ENCODE peak calls at places on chromosomes 7 and 10, in ten cellular contexts. K is fibroblast of pulmonary artery; E is activated naive CD4-positive, alpha-beta T cell; A is smooth muscle cell of the brain vasculature; C is posterior cingulate gyrus; O is hypothalamus; I is amniotic stem cell; X is NCI-H1092 treated with DMSO at 0.1 percent for 48 hours; L is dermis microvascular lymphatic vessel endothelial cell; M is SW480. Q is an unnamed sample.

GRCh38 chr7:15558747-15559146 is 3.1 kb downstream of the AGMO start:
- DNase-seq in K (peak; percentile 14), E (no peak), A (no peak), C (no peak), O (no peak), I (no peak), X (no peak), L (no peak), M (no peak), Q (no peak)

GRCh38 chr10:11024596-11024995 is 6.9 kb downstream of the CELF2 start:
- DNase-seq in K (peak; percentile 90), E (no peak), A (no peak), C (no peak), O (no peak), I (no peak), X (no peak), L (no peak), M (no peak), Q (no peak)

GRCh38 chr7:82373890-82374289 is 69.7 kb downstream of the CACNA2D1 start:
- DNase-seq in K (no peak), E (no peak), A (no peak), C (no peak), O (no peak), I (no peak), X (no peak), L (no peak), M (no peak), Q (peak; percentile 45)

GRCh38 chr10:33139191-33139646 is 181.2 kb upstream of the ITGB1 start:
- DNase-seq in K (no peak), E (peak; percentile 8), A (no peak), C (no peak), O (no peak), I (no peak), X (no peak), L (no peak), M (peak; percentile 53), Q (peak; percentile 26)

GRCh38 chr7:54563329-54563916 is 21.2 kb downstream of the VSTM2A start:
- DNase-seq in K (no peak), E (no peak), A (no peak), C (no peak), O (no peak), I (no peak), X (peak; percentile 9), L (no peak), M (no peak), Q (no peak)

GRCh38 chr7:99000196-99000903 is 122.0 kb downstream of the TRRAP start:
- DNase-seq in K (no peak), E (no peak), A (no peak), C (no peak), O (no peak), I (no peak), X (no peak), L (no peak), M (no peak), Q (no peak)

GRCh38 chr7:33195264-33195663 is 65.9 kb downstream of the BBS9 start:
- DNase-seq in K (peak; percentile 79), E (no peak), A (peak; percentile 59), C (no peak), O (no peak), I (no peak), X (no peak), L (no peak), M (no peak), Q (no peak)

GRCh38 chr7:22094413-22095304 is 149.0 kb upstream of the CDCA7L start:
- DNase-seq in K (no peak), E (no peak), A (no peak), C (no peak), O (no peak), I (no peak), X (no peak), L (no peak), M (peak; percentile 15), Q (no peak)

GRCh38 chr7:137667633-137668387 is 179.0 kb downstream of the DGKI start:
- DNase-seq in K (peak; percentile 78), E (no peak), A (no peak), C (no peak), O (no peak), I (peak; percentile 72), X (no peak), L (no peak), M (no peak), Q (no peak)

GRCh38 chr7:30709549-30709948 is 27.3 kb upstream of the CRHR2 start:
- DNase-seq in K (no peak), E (no peak), A (no peak), C (no peak), O (no peak), I (no peak), X (no peak), L (no peak), M (no peak), Q (no peak)